ENCODE peak calls at places on chromosomes 11 and 22, in seven cellular contexts. P is NCI-H1092 treated with DMSO at 0.1 percent for 48 hours, Y is GM03348, C is HT1080, A is fibroblast of mammary gland, B is AG04450, T is HFF-Myc. Q is an unnamed sample.

GRCh38 chr11:7384691-7385090 is 100.6 kb upstream of the OLFML1 start:
- DNase-seq in P (no peak), Y (no peak), C (no peak), A (no peak), T (no peak), B (no peak), Q (no peak)

GRCh38 chr22:49772692-49773091 is 55.0 kb downstream of the BRD1 start:
- DNase-seq in Y (no peak), P (no peak), C (no peak), B (no peak), T (no peak), A (no peak), Q (no peak)

GRCh38 chr22:28023036-28023435 is 104.0 kb upstream of the PITPNB start:
- DNase-seq in C (no peak), P (no peak), T (no peak), B (no peak), A (no peak), Y (no peak), Q (no peak)

GRCh38 chr11:8829556-8829955 is 81.4 kb upstream of the AKIP1 start:
- DNase-seq in P (no peak), T (no peak), A (no peak), Y (no peak), B (no peak), C (no peak), Q (no peak)

GRCh38 chr11:105092255-105093239 is 47.0 kb downstream of the CARD18 start:
- DNase-seq in B (no peak), A (peak), T (no peak), Y (no peak), P (no peak), C (no peak), Q (no peak)

GRCh38 chr11:31325162-31325561 is 44.4 kb downstream of the DCDC1 start:
- DNase-seq in B (no peak), Y (peak), A (peak), T (peak), P (no peak), C (peak), Q (peak)

GRCh38 chr22:17237031-17237668 is 17.9 kb upstream of the ADA2 start:
- DNase-seq in B (no peak), A (no peak), P (no peak), Y (no peak), T (no peak), C (no peak), Q (no peak)

GRCh38 chr22:47276219-47276843 is 513.9 kb downstream of the TBC1D22A start:
- DNase-seq in P (no peak), T (no peak), C (no peak), B (no peak), A (no peak), Y (no peak), Q (no peak)

GRCh38 chr11:124669193-124669592 is 4.3 kb downstream of the SIAE start:
- DNase-seq in A (peak), B (no peak), Y (peak), C (peak), P (peak), T (peak), Q (peak)

GRCh38 chr11:34654491-34655334 is 33.8 kb downstream of the EHF start:
- DNase-seq in P (peak), Y (peak), T (no peak), B (no peak), C (peak), A (peak), Q (peak)

GRCh38 chr22:40498454-40499186 is 128.2 kb downstream of the SGSM3 start:
- DNase-seq in C (peak), T (peak), Y (peak), A (peak), B (peak), P (no peak), Q (peak)

GRCh38 chr11:84824624-84825023 is 802.5 kb downstream of the DLG2 start:
- DNase-seq in P (no peak), C (no peak), A (peak), B (no peak), Y (no peak), T (no peak), Q (no peak)

Q was measured in MG63.